ENCODE peak calls at places on chromosomes 12 and 14, in five cellular contexts. D, H, O, K and R are unnamed samples.

GRCh38 chr14:104953896-104954656 is 24.1 kb downstream of the AHNAK2 start:
- DNase-seq in O (no peak), K (peak; percentile 13), H (no peak), D (no peak), R (no peak)

GRCh38 chr14:103528512-103529382 is at the start of gene TRMT61A:
- DNase-seq in D (peak; percentile 98), H (peak; percentile 66), K (peak; percentile 91), O (peak; percentile 69), R (peak; percentile 90)

GRCh38 chr12:57258977-57259970 is 8.3 kb upstream of the STAC3 start:
- DNase-seq in H (no peak), K (no peak), O (no peak), D (no peak), R (no peak)

GRCh38 chr14:104771918-104772706 is 19.2 kb downstream of the SIVA1 start:
- DNase-seq in D (no peak), K (no peak), H (no peak), O (no peak), R (no peak)

GRCh38 chr12:63752283-63752682 is 27.4 kb upstream of the RXYLT1 start:
- DNase-seq in D (no peak), H (peak; percentile 25), K (no peak), O (no peak), R (no peak)

GRCh38 chr12:5796171-5797091 is 148.6 kb downstream of the ANO2 start:
- DNase-seq in D (no peak), K (peak; percentile 82), O (no peak), H (peak; percentile 74), R (no peak)

GRCh38 chr12:68871899-68872298 is 61.1 kb downstream of the CPM start:
- DNase-seq in D (peak; percentile 9), K (no peak), O (peak; percentile 37), H (peak; percentile 12), R (peak; percentile 34)

GRCh38 chr14:103935102-103935501 is 6.8 kb downstream of the TDRD9 start:
- DNase-seq in K (no peak), D (no peak), H (no peak), O (no peak), R (no peak)

GRCh38 chr12:117387832-117388231 is 26.4 kb upstream of the NOS1 start:
- DNase-seq in H (no peak), O (no peak), K (no peak), D (no peak), R (no peak)

GRCh38 chr12:90102957-90103652 is 394.5 kb upstream of the ATP2B1 start:
- DNase-seq in K (no peak), D (peak; percentile 47), O (peak; percentile 59), H (peak; percentile 6), R (peak; percentile 53)

GRCh38 chr12:120468846-120469449 is 600 bp downstream of the SRSF9 start:
- DNase-seq in O (no peak), H (peak; percentile 57), K (peak; percentile 76), D (peak; percentile 77), R (peak; percentile 5)

GRCh38 chr14:63952933-63953437 is 100.2 kb downstream of the SYNE2 start:
- DNase-seq in H (no peak), D (no peak), O (no peak), K (no peak), R (no peak)

GRCh38 chr14:73795974-73796373 is 55.7 kb upstream of the PTGR2 start:
- DNase-seq in D (no peak), O (peak; percentile 79), H (no peak), K (no peak), R (peak; percentile 80)

GRCh38 chr12:113664224-113664681 is 192.6 kb upstream of the LHX5 start:
- DNase-seq in K (no peak), O (no peak), D (no peak), H (no peak), R (no peak)

GRCh38 chr12:125169451-125169850 is 104.2 kb downstream of the AACS start:
- DNase-seq in D (no peak), O (no peak), K (no peak), H (no peak), R (no peak)

GRCh38 chr12:51323317-51323960 is 535 bp downstream of the BIN2 start:
- DNase-seq in H (no peak), D (peak; percentile 62), K (no peak), O (no peak), R (no peak)

GRCh38 chr14:36208690-36209278 is 32.3 kb upstream of the PTCSC3 start:
- DNase-seq in H (no peak), O (no peak), K (no peak), D (no peak), R (no peak)

GRCh38 chr12:130186631-130187269 is 24.5 kb downstream of the FZD10 start:
- DNase-seq in H (no peak), K (no peak), D (no peak), O (peak; percentile 90), R (peak; percentile 40)

GRCh38 chr12:69991683-69992297 is 166.8 kb downstream of the MYRFL start:
- DNase-seq in H (no peak), K (no peak), O (no peak), D (no peak), R (no peak)

GRCh38 chr14:37172936-37173613 is 669 bp upstream of the SLC25A21 start:
- DNase-seq in O (no peak), D (no peak), K (no peak), H (no peak), R (no peak)

GRCh38 chr12:13005649-13006048 is 5.6 kb upstream of the HEBP1 start:
- DNase-seq in D (no peak), K (no peak), H (no peak), O (no peak), R (no peak)

GRCh38 chr12:84763112-84763511 is 149.5 kb downstream of the SLC6A15 start:
- DNase-seq in O (no peak), K (no peak), H (no peak), D (no peak), R (no peak)

GRCh38 chr12:29200586-29200985 is 51.5 kb downstream of the FAR2 start:
- DNase-seq in D (no peak), O (no peak), K (no peak), H (no peak), R (no peak)

GRCh38 chr12:51678086-51678724 is 87.2 kb downstream of the SCN8A start:
- DNase-seq in H (peak; percentile 37), K (peak; percentile 54), D (peak; percentile 46), O (peak; percentile 58), R (peak; percentile 63)

GRCh38 chr14:105461903-105462302 is 12.7 kb upstream of the CRIP2 start:
- DNase-seq in H (no peak), K (no peak), D (no peak), O (no peak), R (no peak)

GRCh38 chr14:32432813-32433538 is 103.9 kb downstream of the AKAP6 start:
- DNase-seq in K (no peak), D (no peak), O (no peak), H (no peak), R (no peak)

GRCh38 chr14:95655461-95655860 is 30.8 kb upstream of the TCL1B start:
- DNase-seq in D (no peak), K (no peak), H (no peak), O (no peak), R (no peak)

GRCh38 chr14:106802413-106803364 is 1276.3 kb downstream of the TMEM121 start:
- DNase-seq in O (no peak), H (no peak), K (no peak), D (no peak), R (no peak)

GRCh38 chr12:19643635-19644034 is 204.3 kb downstream of the AEBP2 start:
- DNase-seq in H (peak; percentile 12), O (peak; percentile 57), K (no peak), D (no peak), R (peak; percentile 66)

GRCh38 chr12:57584050-57584449 is 6.9 kb upstream of the PIP4K2C start:
- DNase-seq in O (no peak), H (no peak), D (no peak), K (no peak), R (no peak)

GRCh38 chr12:62903151-62903550 is 31.8 kb downstream of the PPM1H start:
- DNase-seq in K (no peak), D (no peak), H (no peak), O (no peak), R (no peak)

GRCh38 chr12:93032748-93033147 is 103.7 kb upstream of the EEA1 start:
- DNase-seq in K (no peak), D (no peak), H (no peak), O (no peak), R (no peak)

DNA sequence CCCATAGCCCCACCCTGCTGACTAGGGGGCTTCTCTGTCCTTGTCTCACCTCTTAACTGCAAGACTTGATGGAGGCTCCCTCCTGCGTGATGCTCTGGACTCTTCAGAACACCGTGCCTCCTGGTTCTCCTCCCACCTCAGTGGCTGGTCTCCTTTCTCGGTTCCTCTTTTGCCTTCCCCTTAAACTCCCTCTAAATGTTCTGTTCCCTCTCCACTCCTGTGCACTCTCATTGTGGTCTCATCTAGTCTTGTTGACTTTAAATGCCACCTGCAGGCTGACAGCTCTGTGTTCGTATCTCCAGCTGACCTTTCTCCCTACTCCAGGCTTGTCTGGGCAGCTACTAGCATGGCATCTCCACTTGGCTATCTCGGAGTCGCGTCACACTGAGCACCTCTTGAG is 28.3 kb downstream of the DYNC1H1 start:
- DNase-seq in D (peak; percentile 72), H (no peak), O (no peak), K (no peak), R (no peak)
- TF ChIP-seq CTCF in D (no peak), H (no peak), O (no peak), K (no peak), R (no peak)

GRCh38 chr12:26187429-26187828 is 7.9 kb upstream of the SSPN start:
- DNase-seq in D (no peak), H (no peak), O (no peak), K (no peak), R (no peak)
- TF ChIP-seq CTCF in D (no peak), H (no peak), O (no peak), K (no peak), R (no peak)

DNA sequence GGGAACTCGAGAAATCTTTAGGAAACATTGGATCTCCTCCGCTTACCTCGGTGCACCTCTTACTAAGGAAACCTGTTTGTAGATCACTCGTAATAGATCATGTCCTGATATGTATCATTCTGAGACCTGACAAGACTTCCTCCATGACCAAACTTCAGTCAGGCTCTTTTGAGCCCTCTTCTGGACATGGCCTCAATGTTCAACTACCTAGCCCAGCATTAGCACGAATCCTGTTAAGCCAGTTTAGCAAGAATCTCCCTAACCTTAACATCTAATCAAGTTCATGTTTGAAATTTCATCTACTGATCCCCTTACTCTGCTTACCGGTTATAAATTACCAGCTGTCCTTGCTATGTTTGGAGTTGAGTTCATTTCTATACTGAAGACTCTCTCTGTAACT is 713.9 kb upstream of the USP15 start:
- DNase-seq in K (no peak), O (peak; percentile 77), H (no peak), D (no peak), R (no peak)
- TF ChIP-seq CTCF in K (no peak), O (peak; percentile 44), H (no peak), D (no peak), R (peak; percentile 11)

GRCh38 chr12:50174971-50175715 is 8.0 kb upstream of the CERS5 start:
- DNase-seq in K (no peak), D (peak; percentile 22), O (peak; percentile 56), H (peak; percentile 41), R (peak; percentile 81)
- TF ChIP-seq CTCF in K (peak; percentile 76), D (no peak), O (peak; percentile 28), H (peak; percentile 87), R (peak; percentile 64)

GRCh38 chr12:54136844-54137580 is 51.8 kb downstream of the SMUG1 start:
- DNase-seq in H (no peak), O (no peak), D (no peak), K (no peak), R (no peak)
- TF ChIP-seq CTCF in H (no peak), O (no peak), D (no peak), K (no peak), R (no peak)